ENCODE peak calls at places on chromosomes 5 and 9, in five cellular contexts. M is HFF-Myc, R is pancreas, J is right lobe of liver, B is sigmoid colon. V is an unnamed sample.

GRCh38 chr5:142969624-142970439 is 199.7 kb downstream of the ARHGAP26 start:
- DNase-seq in M (no peak), J (no peak), B (no peak), R (no peak), V (no peak)

GRCh38 chr9:122218885-122219855 is 9.6 kb downstream of the LHX6 start:
- DNase-seq in B (no peak), R (no peak), J (no peak), M (no peak), V (peak)

GRCh38 chr5:132052520-132052919 is 7.9 kb upstream of the IL3 start:
- DNase-seq in R (peak), M (no peak), B (no peak), J (no peak), V (peak)

GRCh38 chr9:80555782-80556325 is 984.1 kb downstream of the TLE4 start:
- DNase-seq in J (no peak), R (no peak), M (no peak), B (no peak), V (no peak)

GRCh38 chr5:90226433-90227099 is 183.0 kb downstream of the CETN3 start:
- DNase-seq in M (no peak), B (no peak), R (no peak), J (no peak), V (peak)

GRCh38 chr5:127330116-127330515 is 39.5 kb downstream of the MEGF10 start:
- DNase-seq in B (no peak), R (no peak), M (no peak), J (no peak), V (no peak)

GRCh38 chr5:37310360-37310759 is 60.5 kb downstream of the NUP155 start:
- DNase-seq in R (no peak), J (no peak), M (no peak), B (no peak), V (no peak)

GRCh38 chr5:178356459-178356872 is 123.9 kb upstream of the PHYKPL start:
- DNase-seq in M (no peak), R (no peak), B (no peak), J (no peak), V (peak)

GRCh38 chr5:85910335-85910734 is 707.4 kb upstream of the COX7C start:
- DNase-seq in R (no peak), J (no peak), B (no peak), M (no peak), V (no peak)

GRCh38 chr9:12652973-12653372 is 40.2 kb upstream of the TYRP1 start:
- DNase-seq in R (no peak), B (no peak), J (no peak), M (no peak), V (no peak)

GRCh38 chr5:93141969-93142368 is 439.1 kb downstream of the NR2F1-AS1 start:
- DNase-seq in R (no peak), B (no peak), M (no peak), J (no peak), V (no peak)

GRCh38 chr9:33800886-33801285 is 5.5 kb downstream of the PRSS3 start:
- DNase-seq in B (no peak), M (no peak), R (no peak), J (no peak), V (no peak)

GRCh38 chr5:53334431-53334941 is 145.9 kb upstream of the FST start:
- DNase-seq in B (no peak), M (no peak), R (no peak), J (no peak), V (no peak)

GRCh38 chr5:53337827-53338226 is 142.6 kb upstream of the FST start:
- DNase-seq in B (no peak), R (no peak), M (no peak), J (no peak), V (no peak)

GRCh38 chr5:53333160-53333559 is 147.3 kb upstream of the FST start:
- DNase-seq in J (no peak), R (no peak), M (no peak), B (no peak), V (no peak)

GRCh38 chr5:53331463-53331862 is 149.0 kb upstream of the FST start:
- DNase-seq in J (no peak), B (no peak), R (no peak), M (no peak), V (no peak)

DNA sequence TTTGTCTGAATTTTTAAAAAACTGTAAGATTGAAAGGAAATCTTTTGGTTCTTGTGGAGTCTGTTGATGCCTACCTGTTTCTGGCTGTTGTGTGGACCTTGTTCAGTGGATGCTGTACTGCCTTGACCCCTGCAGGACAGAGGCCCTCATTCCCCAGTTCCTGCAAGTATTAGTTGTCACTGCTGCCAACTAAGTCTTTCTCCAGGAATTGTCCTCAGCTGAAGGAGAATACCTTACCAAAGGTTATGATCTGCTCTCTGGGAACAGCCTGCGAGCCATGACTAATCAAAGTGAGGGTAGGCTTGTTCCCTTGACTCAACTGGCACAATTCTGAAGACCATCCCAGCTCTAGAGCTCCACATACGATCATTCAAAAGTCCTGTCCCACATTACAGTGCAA is 145.3 kb upstream of the FST start:
- DNase-seq in M (peak), R (no peak), J (peak), B (no peak), V (no peak)
- TF ChIP-seq CTCF in M (peak), R (no peak), J (no peak), B (no peak), V (no peak)

DNA sequence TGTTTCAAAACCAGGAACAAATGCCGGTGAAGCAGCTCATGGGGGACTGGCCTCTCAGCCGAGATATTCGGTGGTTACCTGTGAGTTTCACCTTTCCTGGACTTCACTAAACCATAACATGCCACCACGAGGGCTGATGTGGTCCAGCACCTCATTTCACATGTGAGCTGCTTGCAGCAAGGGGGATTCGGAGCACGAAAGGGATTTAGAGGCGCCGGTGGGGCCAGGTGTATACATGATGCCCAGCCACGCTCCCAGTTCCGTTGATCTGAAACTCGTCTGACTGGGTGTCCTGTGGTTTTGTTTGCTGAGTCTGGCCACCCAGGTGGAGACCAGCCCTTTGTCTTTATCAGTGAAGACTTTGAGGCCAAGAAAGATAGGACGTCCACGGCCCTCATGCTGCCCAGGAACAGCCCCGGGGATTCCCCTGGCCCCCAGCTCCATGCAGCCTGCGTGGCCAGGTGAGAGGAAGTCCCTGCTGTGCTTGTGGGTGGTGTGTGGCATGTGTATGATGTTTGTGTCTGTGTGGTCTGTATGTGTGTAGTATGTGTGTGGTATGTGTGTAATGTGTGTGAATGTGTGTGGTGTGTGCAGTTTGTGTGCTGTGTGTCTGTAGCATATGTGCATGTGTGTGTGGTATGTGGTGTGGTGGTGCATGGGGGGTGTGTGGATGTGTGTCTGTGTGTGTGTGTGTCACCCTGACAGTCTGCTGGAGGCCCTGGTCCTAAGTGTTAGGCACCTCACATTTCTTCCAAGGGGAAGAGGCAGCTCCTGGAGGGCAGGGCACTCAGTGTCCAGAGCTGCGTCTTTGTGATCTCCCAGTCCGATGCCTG is 23.4 kb downstream of the PHF2 start:
- DNase-seq in B (no peak), J (peak), R (no peak), M (no peak), V (no peak)
- H3K4me3 ChIP-seq in B (no peak), J (no peak), R (no peak), M (no peak), V (no peak)

GRCh38 chr9:69871143-69871834 is 50.7 kb downstream of the CFAP95 start:
- DNase-seq in R (no peak), M (no peak), B (no peak), J (no peak), V (no peak)

GRCh38 chr9:69865986-69866385 is 45.4 kb downstream of the CFAP95 start:
- DNase-seq in M (no peak), B (no peak), J (no peak), R (no peak), V (no peak)

DNA sequence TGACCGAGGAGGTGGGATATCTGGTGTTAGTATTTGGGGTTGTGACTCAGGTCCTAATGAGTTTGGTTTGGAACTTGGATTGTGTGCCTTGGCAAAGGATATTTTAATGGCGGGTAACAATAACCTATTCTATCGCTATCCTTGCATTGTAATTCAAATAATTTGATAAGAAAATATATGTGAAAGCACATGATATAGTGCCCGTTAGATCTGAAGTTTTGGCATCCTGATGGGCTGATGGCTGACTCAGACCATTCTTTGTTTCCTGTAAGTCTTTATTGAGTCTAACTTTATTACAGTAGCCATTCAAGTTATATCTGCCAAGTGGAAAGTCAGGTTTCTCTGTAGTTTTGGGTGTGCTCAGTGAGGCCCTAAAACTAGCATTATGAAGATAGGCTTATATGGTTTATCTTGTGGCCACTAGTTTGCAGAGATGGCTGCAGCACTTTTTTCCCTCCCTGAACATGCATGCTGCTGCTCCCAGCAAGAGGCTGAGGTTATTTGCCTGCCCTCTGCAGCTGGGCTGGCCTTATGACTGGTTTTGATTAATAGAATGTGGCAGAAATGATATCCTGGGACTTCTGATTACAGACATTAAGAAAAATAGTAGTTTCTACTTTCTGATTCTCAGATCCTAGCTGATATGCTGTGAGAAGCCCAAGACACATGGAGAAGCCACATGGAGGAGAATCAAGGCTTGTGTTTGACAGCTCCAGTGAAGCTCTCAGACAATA is 46.6 kb downstream of the CFAP95 start:
- DNase-seq in B (no peak), J (no peak), M (no peak), R (no peak), V (no peak)
- TF ChIP-seq CTCF in B (no peak), J (no peak), M (no peak), R (no peak), V (no peak)

GRCh38 chr5:134113908-134114875 is at the start of gene TCF7:
- DNase-seq in J (peak), M (no peak), B (peak), R (peak), V (peak)

GRCh38 chr5:134110382-134110781 is 4.1 kb upstream of the TCF7 start:
- DNase-seq in M (no peak), B (no peak), J (no peak), R (no peak), V (no peak)

GRCh38 chr5:134113572-134113907 is 941 bp upstream of the TCF7 start:
- DNase-seq in M (no peak), R (peak), B (no peak), J (no peak), V (no peak)

GRCh38 chr5:134112726-134113571 is 1.5 kb upstream of the TCF7 start:
- DNase-seq in J (no peak), B (no peak), R (peak), M (no peak), V (no peak)

GRCh38 chr5:134111741-134112647 is 2.5 kb upstream of the TCF7 start:
- DNase-seq in R (no peak), M (no peak), B (no peak), J (no peak), V (no peak)
- H3K4me3 ChIP-seq in R (no peak), M (no peak), B (no peak), J (no peak), V (no peak)

GRCh38 chr9:16598316-16598715 is 272.2 kb downstream of the BNC2 start:
- DNase-seq in B (no peak), J (no peak), R (no peak), M (no peak), V (no peak)

GRCh38 chr9:16602494-16602893 is 268.0 kb downstream of the BNC2 start:
- DNase-seq in R (no peak), J (no peak), M (no peak), B (no peak), V (no peak)

DNA sequence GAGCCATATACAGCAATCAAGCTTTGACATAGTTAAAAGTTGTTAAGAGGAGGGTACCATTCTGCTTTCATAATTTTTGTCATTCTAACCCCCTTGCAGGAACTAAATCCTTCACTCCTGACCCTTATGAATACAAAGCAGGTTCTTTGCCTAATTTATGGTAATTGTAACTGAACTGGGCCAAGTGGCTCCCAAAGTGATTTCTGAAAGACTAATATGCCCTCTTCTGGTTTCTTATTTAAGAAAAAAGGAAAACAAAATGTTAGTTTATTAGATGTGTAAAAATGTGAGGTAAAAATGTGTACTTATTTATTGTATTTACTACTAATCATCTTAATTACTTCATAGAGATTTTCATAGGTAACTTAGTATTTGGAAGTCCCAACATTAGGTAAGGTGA is 268.5 kb downstream of the BNC2 start:
- DNase-seq in R (no peak), B (no peak), M (no peak), J (no peak), V (no peak)
- TF ChIP-seq CTCF in R (no peak), B (no peak), M (no peak), J (no peak), V (no peak)

DNA sequence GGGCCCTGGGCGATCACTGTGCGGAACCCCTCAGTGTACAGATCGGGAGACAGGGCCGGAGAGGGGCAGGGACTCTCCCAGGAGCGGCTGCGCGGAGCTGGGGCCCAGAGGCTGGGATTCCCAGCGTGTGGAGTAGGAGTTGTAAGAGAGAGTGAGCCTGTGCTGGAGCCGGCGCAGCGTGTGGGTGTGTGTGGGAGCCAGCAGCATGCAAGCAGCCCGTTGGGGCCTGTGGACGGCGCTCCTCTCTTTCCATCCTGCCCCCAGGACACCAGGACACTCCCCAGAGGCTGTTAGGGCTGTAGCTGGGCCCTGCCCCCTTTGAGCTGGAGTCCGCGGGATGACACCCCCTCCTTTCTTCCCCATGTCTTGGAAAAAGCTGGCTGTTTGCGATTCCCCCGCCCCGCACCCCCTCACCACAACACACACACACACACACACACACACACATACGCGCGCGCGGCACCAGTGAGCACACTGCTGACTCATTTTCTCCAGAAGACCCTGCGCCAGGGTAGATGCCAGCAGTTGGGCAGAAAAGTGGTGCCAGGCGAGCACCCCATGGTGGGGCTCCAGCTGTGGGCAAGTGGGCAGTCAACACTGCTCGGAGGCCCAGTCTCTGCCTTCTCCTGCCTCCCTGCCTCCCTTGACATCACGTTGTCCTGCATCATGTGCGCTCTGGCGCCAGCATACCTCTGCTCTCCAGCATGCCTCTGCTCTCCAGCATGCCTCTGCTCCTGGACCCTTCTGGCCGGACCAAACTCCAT is 1.5 kb downstream of the COL27A1 start:
- DNase-seq in R (peak), B (peak), M (peak), J (peak), V (peak)
- H3K4me3 ChIP-seq in R (peak), B (peak), M (peak), J (peak), V (peak)

GRCh38 chr5:159713773-159714172 is 202.5 kb upstream of the ADRA1B start:
- DNase-seq in B (no peak), R (no peak), M (no peak), J (no peak), V (no peak)
- TF ChIP-seq CTCF in B (no peak), R (no peak), M (no peak), J (no peak), V (no peak)

GRCh38 chr5:59178071-59178470 is 595.2 kb downstream of the RAB3C start:
- DNase-seq in B (no peak), M (no peak), J (no peak), R (no peak), V (no peak)

GRCh38 chr5:59177644-59178043 is 594.8 kb downstream of the RAB3C start:
- DNase-seq in M (no peak), B (no peak), R (no peak), J (no peak), V (no peak)

GRCh38 chr5:59179704-59180103 is 596.8 kb downstream of the RAB3C start:
- DNase-seq in R (no peak), B (no peak), J (no peak), M (no peak), V (no peak)

GRCh38 chr5:59180515-59180914 is 597.6 kb downstream of the RAB3C start:
- DNase-seq in M (no peak), R (no peak), B (no peak), J (no peak), V (no peak)

GRCh38 chr5:59178482-59178881 is 595.6 kb downstream of the RAB3C start:
- DNase-seq in J (no peak), M (no peak), R (no peak), B (no peak), V (no peak)
- H3K4me3 ChIP-seq in J (no peak), M (no peak), R (no peak), B (no peak), V (no peak)

DNA sequence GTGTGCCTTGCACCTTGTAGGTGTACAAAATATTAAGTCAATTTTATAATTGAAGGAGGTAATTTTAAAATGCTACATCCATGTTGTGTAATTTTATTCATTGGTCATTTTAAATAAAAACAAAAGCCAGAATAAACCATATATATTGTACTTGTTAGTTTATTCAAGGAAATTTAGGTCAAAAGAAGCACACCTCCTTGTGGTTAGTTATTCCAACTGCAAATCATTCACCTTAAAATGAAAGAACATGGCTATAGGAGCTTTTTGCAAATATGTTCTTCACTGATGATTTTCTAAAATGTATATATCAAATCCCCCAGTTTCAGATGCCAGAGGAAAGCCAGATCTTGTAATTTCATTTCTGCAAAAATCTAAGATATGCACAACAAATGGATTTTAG is 5.4 kb upstream of the MOCS2 start:
- DNase-seq in J (no peak), B (no peak), R (no peak), M (no peak), V (no peak)
- TF ChIP-seq CTCF in J (peak), B (no peak), R (no peak), M (no peak), V (no peak)